ENCODE peak calls at places on chromosomes 5 and 9, in eight cellular contexts. E is BE2C, N is hypothalamus, D is EH, G is body of pancreas, A is SJCRH30, K is NCI-H345, I is fibroblast of pulmonary artery. F is an unnamed sample.
A peak's percentile ranks its signal among the peaks of the same experiment; 100 is the strongest.

GRCh38 chr9:121322037-121322736 is 47.9 kb downstream of the STOM start:
- DNase-seq in E (no peak), I (peak; percentile 96), D (peak; percentile 96), K (no peak), G (no peak), N (no peak), A (peak; percentile 50), F (no peak)

GRCh38 chr5:147479949-147480348 is 29.9 kb downstream of the DPYSL3 start:
- DNase-seq in A (no peak), K (no peak), D (peak; percentile 49), I (peak; percentile 61), N (no peak), E (no peak), G (no peak), F (no peak)

GRCh38 chr9:120891255-120891954 is 14.4 kb upstream of the PHF19 start:
- DNase-seq in K (no peak), E (no peak), A (peak; percentile 38), I (no peak), G (no peak), D (no peak), N (no peak), F (peak; percentile 54)

GRCh38 chr9:104879555-104880318 is 48.2 kb downstream of the ABCA1 start:
- DNase-seq in I (peak; percentile 96), A (no peak), D (no peak), G (no peak), K (no peak), N (no peak), E (no peak), F (no peak)

GRCh38 chr9:27280249-27280648 is 16.7 kb downstream of the EQTN start:
- DNase-seq in A (no peak), N (no peak), D (no peak), I (no peak), E (no peak), K (no peak), G (no peak), F (no peak)

GRCh38 chr5:96297290-96297689 is 135.8 kb downstream of the PCSK1 start:
- DNase-seq in I (peak; percentile 75), E (peak; percentile 53), N (no peak), A (peak; percentile 11), D (peak; percentile 90), K (no peak), G (peak; percentile 24), F (no peak)

GRCh38 chr9:2872307-2872940 is 28.5 kb upstream of the PUM3 start:
- DNase-seq in G (peak; percentile 8), A (peak; percentile 8), D (peak; percentile 40), K (no peak), E (no peak), I (peak; percentile 47), N (no peak), F (no peak)

GRCh38 chr9:77011973-77012817 is 7.3 kb upstream of the FOXB2 start:
- DNase-seq in E (peak; percentile 86), G (peak; percentile 52), A (no peak), I (peak; percentile 56), D (peak; percentile 47), N (no peak), K (no peak), F (peak; percentile 22)

GRCh38 chr9:122975196-122975595 is 34.4 kb downstream of the RABGAP1 start:
- DNase-seq in E (no peak), N (no peak), G (no peak), I (no peak), D (no peak), K (no peak), A (no peak), F (no peak)

GRCh38 chr9:78695521-78695920 is 398.6 kb downstream of the PSAT1 start:
- DNase-seq in G (peak; percentile 6), E (no peak), A (no peak), D (no peak), K (peak; percentile 91), I (no peak), N (no peak), F (no peak)

GRCh38 chr9:70525553-70525952 is 111.1 kb upstream of the KLF9 start:
- DNase-seq in I (peak; percentile 88), D (peak; percentile 65), N (no peak), A (no peak), E (no peak), G (no peak), K (no peak), F (no peak)

GRCh38 chr5:151740958-151741373 is 17.5 kb downstream of the ATOX1 start:
- DNase-seq in K (no peak), I (peak; percentile 62), G (no peak), N (no peak), A (no peak), E (no peak), D (peak; percentile 89), F (no peak)

GRCh38 chr5:135194573-135195266 is 160.7 kb upstream of the PITX1 start:
- DNase-seq in E (no peak), I (peak; percentile 15), N (no peak), A (no peak), K (no peak), G (no peak), D (peak; percentile 60), F (no peak)

GRCh38 chr9:92097997-92098482 is 17.2 kb downstream of the SPTLC1 start:
- DNase-seq in I (peak; percentile 71), E (no peak), K (no peak), A (no peak), D (peak; percentile 30), N (peak; percentile 62), G (peak; percentile 97), F (peak; percentile 13)